ENCODE peak calls at places on chromosomes 12 and 14, in six cellular contexts. One of them, this sample, is unnamed.

GRCh38 chr12:45660330-45660729 is 69.2 kb upstream of the ARID2 start:
- DNase-seq in AG04450: peak
- DNase-seq in MCF 10A: peak
- DNase-seq in NCI-H345: no peak
- DNase-seq in stimulated activated CD4-positive, alpha-beta T cell treated with anti-CD3 and anti-CD28 coated beads, Interleukin-1b, Interleukin-23, amount 100 ng/mL, for 24 hours: no peak
- DNase-seq in GM04504: no peak
- DNase-seq in this sample: no peak

GRCh38 chr14:36129181-36129580 is 47.3 kb downstream of the PTCSC3 start:
- DNase-seq in AG04450: no peak
- DNase-seq in MCF 10A: peak
- DNase-seq in NCI-H345: no peak
- DNase-seq in stimulated activated CD4-positive, alpha-beta T cell treated with anti-CD3 and anti-CD28 coated beads, Interleukin-1b, Interleukin-23, amount 100 ng/mL, for 24 hours: no peak
- DNase-seq in GM04504: no peak
- DNase-seq in this sample: no peak

GRCh38 chr14:103543721-103544626 is 15.0 kb downstream of the TRMT61A start:
- DNase-seq in AG04450: no peak
- DNase-seq in MCF 10A: no peak
- DNase-seq in NCI-H345: no peak
- DNase-seq in stimulated activated CD4-positive, alpha-beta T cell treated with anti-CD3 and anti-CD28 coated beads, Interleukin-1b, Interleukin-23, amount 100 ng/mL, for 24 hours: no peak
- DNase-seq in GM04504: no peak
- DNase-seq in this sample: no peak

GRCh38 chr12:100896192-100896591 is 101.6 kb downstream of the ANO4 start:
- DNase-seq in AG04450: no peak
- DNase-seq in MCF 10A: no peak
- DNase-seq in NCI-H345: no peak
- DNase-seq in stimulated activated CD4-positive, alpha-beta T cell treated with anti-CD3 and anti-CD28 coated beads, Interleukin-1b, Interleukin-23, amount 100 ng/mL, for 24 hours: no peak
- DNase-seq in GM04504: no peak
- DNase-seq in this sample: no peak

GRCh38 chr14:22168092-22168955 is 420.7 kb downstream of the DAD1 start:
- DNase-seq in AG04450: no peak
- DNase-seq in MCF 10A: no peak
- DNase-seq in NCI-H345: no peak
- DNase-seq in stimulated activated CD4-positive, alpha-beta T cell treated with anti-CD3 and anti-CD28 coated beads, Interleukin-1b, Interleukin-23, amount 100 ng/mL, for 24 hours: no peak
- DNase-seq in GM04504: no peak
- DNase-seq in this sample: no peak

GRCh38 chr12:99049774-99050173 is 404.7 kb downstream of the APAF1 start:
- DNase-seq in AG04450: no peak
- DNase-seq in MCF 10A: no peak
- DNase-seq in NCI-H345: no peak
- DNase-seq in stimulated activated CD4-positive, alpha-beta T cell treated with anti-CD3 and anti-CD28 coated beads, Interleukin-1b, Interleukin-23, amount 100 ng/mL, for 24 hours: no peak
- DNase-seq in GM04504: no peak
- DNase-seq in this sample: no peak

GRCh38 chr12:80373666-80374065 is 70.4 kb upstream of the PTPRQ start:
- DNase-seq in AG04450: no peak
- DNase-seq in MCF 10A: no peak
- DNase-seq in NCI-H345: peak
- DNase-seq in stimulated activated CD4-positive, alpha-beta T cell treated with anti-CD3 and anti-CD28 coated beads, Interleukin-1b, Interleukin-23, amount 100 ng/mL, for 24 hours: no peak
- DNase-seq in GM04504: no peak
- DNase-seq in this sample: no peak

GRCh38 chr14:106094654-106095189 is 568.3 kb downstream of the TMEM121 start:
- DNase-seq in AG04450: no peak
- DNase-seq in MCF 10A: peak
- DNase-seq in NCI-H345: peak
- DNase-seq in stimulated activated CD4-positive, alpha-beta T cell treated with anti-CD3 and anti-CD28 coated beads, Interleukin-1b, Interleukin-23, amount 100 ng/mL, for 24 hours: peak
- DNase-seq in GM04504: no peak
- DNase-seq in this sample: no peak

GRCh38 chr12:112768278-112768677 is 23.3 kb upstream of the RPH3A start:
- DNase-seq in AG04450: no peak
- DNase-seq in MCF 10A: no peak
- DNase-seq in NCI-H345: no peak
- DNase-seq in stimulated activated CD4-positive, alpha-beta T cell treated with anti-CD3 and anti-CD28 coated beads, Interleukin-1b, Interleukin-23, amount 100 ng/mL, for 24 hours: no peak
- DNase-seq in GM04504: no peak
- DNase-seq in this sample: no peak

GRCh38 chr14:59317346-59317745 is 128.9 kb downstream of the DAAM1 start:
- DNase-seq in AG04450: no peak
- DNase-seq in MCF 10A: no peak
- DNase-seq in NCI-H345: no peak
- DNase-seq in stimulated activated CD4-positive, alpha-beta T cell treated with anti-CD3 and anti-CD28 coated beads, Interleukin-1b, Interleukin-23, amount 100 ng/mL, for 24 hours: no peak
- DNase-seq in GM04504: no peak
- DNase-seq in this sample: no peak

GRCh38 chr12:55060470-55060869 is 40.7 kb downstream of the NEUROD4 start:
- DNase-seq in AG04450: no peak
- DNase-seq in MCF 10A: peak
- DNase-seq in NCI-H345: no peak
- DNase-seq in stimulated activated CD4-positive, alpha-beta T cell treated with anti-CD3 and anti-CD28 coated beads, Interleukin-1b, Interleukin-23, amount 100 ng/mL, for 24 hours: no peak
- DNase-seq in GM04504: no peak
- DNase-seq in this sample: no peak

GRCh38 chr12:25424186-25424854 is 128.8 kb downstream of the LMNTD1 start:
- DNase-seq in AG04450: no peak
- DNase-seq in MCF 10A: no peak
- DNase-seq in NCI-H345: no peak
- DNase-seq in stimulated activated CD4-positive, alpha-beta T cell treated with anti-CD3 and anti-CD28 coated beads, Interleukin-1b, Interleukin-23, amount 100 ng/mL, for 24 hours: no peak
- DNase-seq in GM04504: peak
- DNase-seq in this sample: no peak

GRCh38 chr14:100955201-100955600 is 51.7 kb upstream of the RTL1 start:
- DNase-seq in AG04450: peak
- DNase-seq in MCF 10A: no peak
- DNase-seq in NCI-H345: no peak
- DNase-seq in stimulated activated CD4-positive, alpha-beta T cell treated with anti-CD3 and anti-CD28 coated beads, Interleukin-1b, Interleukin-23, amount 100 ng/mL, for 24 hours: no peak
- DNase-seq in GM04504: peak
- DNase-seq in this sample: no peak

GRCh38 chr14:65958664-65959562 is 527.3 kb upstream of the CCDC196 start:
- DNase-seq in AG04450: no peak
- DNase-seq in MCF 10A: peak
- DNase-seq in NCI-H345: peak
- DNase-seq in stimulated activated CD4-positive, alpha-beta T cell treated with anti-CD3 and anti-CD28 coated beads, Interleukin-1b, Interleukin-23, amount 100 ng/mL, for 24 hours: no peak
- DNase-seq in GM04504: no peak
- DNase-seq in this sample: no peak

GRCh38 chr12:124545508-124546418 is 21.6 kb downstream of the NCOR2 start:
- DNase-seq in AG04450: no peak
- DNase-seq in MCF 10A: no peak
- DNase-seq in NCI-H345: no peak
- DNase-seq in stimulated activated CD4-positive, alpha-beta T cell treated with anti-CD3 and anti-CD28 coated beads, Interleukin-1b, Interleukin-23, amount 100 ng/mL, for 24 hours: peak
- DNase-seq in GM04504: no peak
- DNase-seq in this sample: no peak